ENCODE peak calls at places on chromosomes 11 and 22, in ten cellular contexts. One of them, this sample, is unnamed.

GRCh38 chr22:39221999-39222686 is 22.6 kb downstream of the PDGFB start:
- DNase-seq in stomach: no peak
- DNase-seq in GM23338: no peak
- DNase-seq in transverse colon: no peak
- DNase-seq in H1: no peak
- DNase-seq in endothelial cell of umbilical vein: no peak
- DNase-seq in upper lobe of left lung: no peak
- DNase-seq in SK-N-SH: no peak
- DNase-seq in sigmoid colon: no peak
- DNase-seq in HL-60: no peak
- DNase-seq in this sample: no peak

GRCh38 chr22:30253205-30253852 is 6.8 kb upstream of the LIF start:
- DNase-seq in stomach: peak
- DNase-seq in GM23338: no peak
- DNase-seq in transverse colon: peak
- DNase-seq in H1: no peak
- DNase-seq in endothelial cell of umbilical vein: no peak
- DNase-seq in upper lobe of left lung: no peak
- DNase-seq in SK-N-SH: peak
- DNase-seq in sigmoid colon: no peak
- DNase-seq in HL-60: no peak
- DNase-seq in this sample: no peak

GRCh38 chr11:126501641-126502040 is 146.2 kb downstream of the ST3GAL4 start:
- DNase-seq in stomach: no peak
- DNase-seq in GM23338: no peak
- DNase-seq in transverse colon: no peak
- DNase-seq in H1: no peak
- DNase-seq in endothelial cell of umbilical vein: no peak
- DNase-seq in upper lobe of left lung: no peak
- DNase-seq in SK-N-SH: no peak
- DNase-seq in sigmoid colon: peak
- DNase-seq in HL-60: no peak
- DNase-seq in this sample: no peak

GRCh38 chr11:131465746-131466145 is 95.3 kb downstream of the NTM start:
- DNase-seq in stomach: no peak
- DNase-seq in GM23338: peak
- DNase-seq in transverse colon: no peak
- DNase-seq in H1: peak
- DNase-seq in endothelial cell of umbilical vein: no peak
- DNase-seq in upper lobe of left lung: no peak
- DNase-seq in SK-N-SH: peak
- DNase-seq in sigmoid colon: no peak
- DNase-seq in HL-60: no peak
- DNase-seq in this sample: no peak

GRCh38 chr11:44014968-44015623 is 32.7 kb upstream of the ACCSL start:
- DNase-seq in stomach: no peak
- DNase-seq in GM23338: no peak
- DNase-seq in transverse colon: no peak
- DNase-seq in H1: no peak
- DNase-seq in endothelial cell of umbilical vein: no peak
- DNase-seq in upper lobe of left lung: no peak
- DNase-seq in SK-N-SH: no peak
- DNase-seq in sigmoid colon: peak
- DNase-seq in HL-60: no peak
- DNase-seq in this sample: no peak

GRCh38 chr11:126172596-126173038 is 38.8 kb downstream of the RPUSD4 start:
- DNase-seq in stomach: no peak
- DNase-seq in GM23338: no peak
- DNase-seq in transverse colon: no peak
- DNase-seq in H1: no peak
- DNase-seq in endothelial cell of umbilical vein: no peak
- DNase-seq in upper lobe of left lung: no peak
- DNase-seq in SK-N-SH: no peak
- DNase-seq in sigmoid colon: no peak
- DNase-seq in HL-60: peak
- DNase-seq in this sample: no peak

GRCh38 chr11:113387605-113388211 is at the start of gene ANKK1:
- DNase-seq in stomach: no peak
- DNase-seq in GM23338: peak
- DNase-seq in transverse colon: peak
- DNase-seq in H1: peak
- DNase-seq in endothelial cell of umbilical vein: no peak
- DNase-seq in upper lobe of left lung: no peak
- DNase-seq in SK-N-SH: peak
- DNase-seq in sigmoid colon: no peak
- DNase-seq in HL-60: no peak
- DNase-seq in this sample: peak

GRCh38 chr22:37525073-37525745 is 6.0 kb upstream of the CARD10 start:
- DNase-seq in stomach: no peak
- DNase-seq in GM23338: no peak
- DNase-seq in transverse colon: no peak
- DNase-seq in H1: no peak
- DNase-seq in endothelial cell of umbilical vein: peak
- DNase-seq in upper lobe of left lung: no peak
- DNase-seq in SK-N-SH: peak
- DNase-seq in sigmoid colon: no peak
- DNase-seq in HL-60: no peak
- DNase-seq in this sample: no peak

DNA sequence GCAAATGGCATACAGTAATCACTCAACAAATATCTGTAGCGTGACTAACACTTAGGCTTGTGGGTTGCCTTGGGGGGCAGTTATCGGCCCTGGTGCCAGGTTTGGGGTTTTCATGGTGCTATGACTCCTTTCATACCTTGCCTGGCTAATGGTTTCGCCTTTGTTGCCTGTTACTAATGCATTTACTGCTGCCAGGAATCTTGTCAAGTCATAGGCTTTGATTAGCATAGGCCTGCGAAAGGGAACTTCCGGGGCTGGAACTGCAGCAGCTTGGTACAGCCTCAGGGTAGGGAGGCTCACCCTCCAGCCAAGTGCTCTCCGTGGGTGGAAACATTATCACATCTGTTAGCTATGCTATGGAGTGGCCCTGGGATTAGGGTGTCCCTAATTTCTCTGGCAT is 13.2 kb downstream of the SLC25A18 start:
- DNase-seq in stomach: no peak
- DNase-seq in GM23338: peak
- DNase-seq in transverse colon: no peak
- DNase-seq in H1: no peak
- DNase-seq in endothelial cell of umbilical vein: no peak
- DNase-seq in upper lobe of left lung: no peak
- DNase-seq in SK-N-SH: no peak
- DNase-seq in sigmoid colon: no peak
- DNase-seq in HL-60: no peak
- DNase-seq in this sample: no peak
- H3K27ac ChIP-seq in stomach: no peak
- H3K27ac ChIP-seq in GM23338: no peak
- H3K27ac ChIP-seq in transverse colon: no peak
- H3K27ac ChIP-seq in H1: no peak
- H3K27ac ChIP-seq in endothelial cell of umbilical vein: no peak
- H3K27ac ChIP-seq in upper lobe of left lung: no peak
- H3K27ac ChIP-seq in SK-N-SH: no peak
- H3K27ac ChIP-seq in sigmoid colon: no peak
- H3K27ac ChIP-seq in HL-60: no peak
- H3K27ac ChIP-seq in this sample: no peak

GRCh38 chr11:48055292-48056132 is 75.2 kb downstream of the PTPRJ start:
- DNase-seq in stomach: peak
- DNase-seq in GM23338: peak
- DNase-seq in transverse colon: peak
- DNase-seq in H1: no peak
- DNase-seq in endothelial cell of umbilical vein: no peak
- DNase-seq in upper lobe of left lung: peak
- DNase-seq in SK-N-SH: no peak
- DNase-seq in sigmoid colon: no peak
- DNase-seq in HL-60: peak
- DNase-seq in this sample: peak

GRCh38 chr11:48058064-48058463 is 77.7 kb downstream of the PTPRJ start:
- DNase-seq in stomach: no peak
- DNase-seq in GM23338: no peak
- DNase-seq in transverse colon: no peak
- DNase-seq in H1: no peak
- DNase-seq in endothelial cell of umbilical vein: no peak
- DNase-seq in upper lobe of left lung: no peak
- DNase-seq in SK-N-SH: no peak
- DNase-seq in sigmoid colon: no peak
- DNase-seq in HL-60: no peak
- DNase-seq in this sample: no peak

GRCh38 chr11:48054994-48055291 is 74.6 kb downstream of the PTPRJ start:
- DNase-seq in stomach: no peak
- DNase-seq in GM23338: no peak
- DNase-seq in transverse colon: no peak
- DNase-seq in H1: no peak
- DNase-seq in endothelial cell of umbilical vein: no peak
- DNase-seq in upper lobe of left lung: peak
- DNase-seq in SK-N-SH: no peak
- DNase-seq in sigmoid colon: no peak
- DNase-seq in HL-60: no peak
- DNase-seq in this sample: no peak

GRCh38 chr11:48058777-48059176 is 78.4 kb downstream of the PTPRJ start:
- DNase-seq in stomach: no peak
- DNase-seq in GM23338: no peak
- DNase-seq in transverse colon: no peak
- DNase-seq in H1: no peak
- DNase-seq in endothelial cell of umbilical vein: no peak
- DNase-seq in upper lobe of left lung: no peak
- DNase-seq in SK-N-SH: no peak
- DNase-seq in sigmoid colon: no peak
- DNase-seq in HL-60: no peak
- DNase-seq in this sample: peak

GRCh38 chr11:48056325-48057183 is 76.2 kb downstream of the PTPRJ start:
- DNase-seq in stomach: no peak
- DNase-seq in GM23338: no peak
- DNase-seq in transverse colon: no peak
- DNase-seq in H1: no peak
- DNase-seq in endothelial cell of umbilical vein: no peak
- DNase-seq in upper lobe of left lung: no peak
- DNase-seq in SK-N-SH: no peak
- DNase-seq in sigmoid colon: no peak
- DNase-seq in HL-60: no peak
- DNase-seq in this sample: no peak
- TF ChIP-seq POLR2AphosphoS5 in stomach: no peak
- TF ChIP-seq POLR2AphosphoS5 in GM23338: no peak
- TF ChIP-seq POLR2AphosphoS5 in transverse colon: no peak
- TF ChIP-seq POLR2AphosphoS5 in H1: no peak
- TF ChIP-seq POLR2AphosphoS5 in endothelial cell of umbilical vein: no peak
- TF ChIP-seq POLR2AphosphoS5 in upper lobe of left lung: no peak
- TF ChIP-seq POLR2AphosphoS5 in SK-N-SH: no peak
- TF ChIP-seq POLR2AphosphoS5 in sigmoid colon: no peak
- TF ChIP-seq POLR2AphosphoS5 in HL-60: no peak
- TF ChIP-seq POLR2AphosphoS5 in this sample: no peak

GRCh38 chr11:81422402-81422801 is 1311.3 kb downstream of the FAM181B start:
- DNase-seq in stomach: no peak
- DNase-seq in GM23338: no peak
- DNase-seq in transverse colon: no peak
- DNase-seq in H1: no peak
- DNase-seq in endothelial cell of umbilical vein: no peak
- DNase-seq in upper lobe of left lung: no peak
- DNase-seq in SK-N-SH: no peak
- DNase-seq in sigmoid colon: no peak
- DNase-seq in HL-60: no peak
- DNase-seq in this sample: no peak

DNA sequence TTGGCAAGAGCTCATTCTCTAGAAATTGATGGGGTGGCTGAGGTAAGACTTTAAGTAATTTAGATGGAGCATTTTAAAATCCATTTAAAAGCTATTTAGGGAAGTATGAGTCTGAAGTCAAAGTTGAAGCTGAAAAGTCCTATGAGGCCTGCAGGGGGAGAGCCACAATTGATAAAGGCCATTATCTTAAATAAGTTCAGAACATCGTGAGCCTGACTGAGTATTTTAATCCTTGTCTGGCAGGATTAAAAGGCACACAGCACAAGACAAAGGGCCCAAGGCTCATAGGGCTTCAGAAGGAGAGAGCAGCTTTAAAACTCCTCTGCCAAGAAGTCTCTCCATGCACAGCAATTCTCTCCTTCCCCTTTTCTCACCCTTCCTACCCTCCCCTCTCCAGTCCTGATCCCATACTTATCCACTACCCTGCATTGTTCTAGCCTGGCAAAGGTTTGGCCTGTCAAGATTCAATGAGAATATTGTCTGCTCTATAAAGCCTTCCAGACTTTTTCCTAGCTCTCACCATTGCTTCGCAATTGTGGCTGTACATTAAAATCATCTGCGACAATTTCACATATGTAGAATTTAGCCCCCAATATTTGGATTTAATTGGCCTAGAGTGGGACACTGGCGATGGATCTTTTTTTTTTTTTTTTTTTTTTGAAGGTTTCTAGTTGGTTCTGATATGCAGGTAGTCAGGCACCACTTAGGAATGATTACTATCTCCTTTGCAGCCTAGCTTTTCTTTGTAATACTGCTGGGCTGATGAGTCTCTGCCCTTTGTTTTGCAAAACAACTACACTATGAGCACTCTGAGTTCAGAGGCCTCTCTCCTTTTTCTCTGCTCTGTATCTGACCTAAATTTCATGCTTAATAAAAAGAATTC is 1312.8 kb downstream of the FAM181B start:
- DNase-seq in stomach: no peak
- DNase-seq in GM23338: peak
- DNase-seq in transverse colon: no peak
- DNase-seq in H1: peak
- DNase-seq in endothelial cell of umbilical vein: no peak
- DNase-seq in upper lobe of left lung: no peak
- DNase-seq in SK-N-SH: no peak
- DNase-seq in sigmoid colon: no peak
- DNase-seq in HL-60: no peak
- DNase-seq in this sample: no peak
- TF ChIP-seq CTCF in stomach: no peak
- TF ChIP-seq CTCF in GM23338: peak
- TF ChIP-seq CTCF in transverse colon: no peak
- TF ChIP-seq CTCF in H1: no peak
- TF ChIP-seq CTCF in endothelial cell of umbilical vein: no peak
- TF ChIP-seq CTCF in upper lobe of left lung: no peak
- TF ChIP-seq CTCF in SK-N-SH: no peak
- TF ChIP-seq CTCF in sigmoid colon: no peak
- TF ChIP-seq CTCF in HL-60: no peak
- TF ChIP-seq CTCF in this sample: no peak

DNA sequence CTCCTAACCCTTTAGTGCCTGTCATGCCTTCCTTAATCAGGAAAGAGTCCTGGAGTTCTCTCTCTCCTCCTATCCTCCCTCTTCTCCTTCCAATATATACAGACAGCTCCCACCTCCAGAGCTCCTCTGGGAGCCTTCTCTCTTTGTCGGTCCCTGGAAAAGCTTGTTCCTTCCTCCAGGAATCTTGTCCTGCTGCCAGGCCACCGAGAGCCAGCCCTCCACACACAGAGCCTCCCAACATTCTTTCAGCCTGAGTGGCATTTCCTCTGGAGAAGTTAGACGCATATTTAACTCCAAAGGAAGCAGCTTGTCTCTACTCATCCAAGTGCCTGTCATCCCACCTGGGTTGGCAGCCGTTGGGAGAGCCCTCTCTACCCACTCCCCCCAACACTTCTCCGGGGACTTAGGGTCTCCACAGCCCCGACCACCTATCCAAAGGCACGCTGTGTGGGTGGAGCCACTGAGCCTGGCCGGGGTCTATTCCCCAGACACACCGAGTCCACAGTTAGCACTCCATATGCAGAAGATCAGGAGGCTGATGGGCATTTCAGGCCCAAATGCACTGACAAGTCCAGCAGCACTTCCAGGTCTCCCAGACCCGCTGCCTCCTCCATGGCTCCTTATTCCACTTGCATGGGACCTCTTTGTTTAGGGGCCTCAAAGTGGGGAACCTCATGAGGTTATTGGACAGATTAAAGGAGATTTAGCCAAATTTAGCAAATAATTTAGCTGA is 31.1 kb downstream of the DKK3 start:
- DNase-seq in stomach: peak
- DNase-seq in GM23338: peak
- DNase-seq in transverse colon: peak
- DNase-seq in H1: peak
- DNase-seq in endothelial cell of umbilical vein: peak
- DNase-seq in upper lobe of left lung: peak
- DNase-seq in SK-N-SH: no peak
- DNase-seq in sigmoid colon: peak
- DNase-seq in HL-60: no peak
- DNase-seq in this sample: peak
- H3K27ac ChIP-seq in stomach: no peak
- H3K27ac ChIP-seq in GM23338: no peak
- H3K27ac ChIP-seq in transverse colon: peak
- H3K27ac ChIP-seq in H1: no peak
- H3K27ac ChIP-seq in endothelial cell of umbilical vein: peak
- H3K27ac ChIP-seq in upper lobe of left lung: peak
- H3K27ac ChIP-seq in SK-N-SH: peak
- H3K27ac ChIP-seq in sigmoid colon: peak
- H3K27ac ChIP-seq in HL-60: no peak
- H3K27ac ChIP-seq in this sample: peak

This sample was measured in prostate gland.